ENCODE peak calls at places on chromosomes 11 and 22, in five cellular contexts. M is brain microvascular endothelial cell, Y is PC-3, G is neural progenitor cell, S is H1. T is an unnamed sample.

GRCh38 chr11:8225589-8226036 is 38.1 kb downstream of the LMO1 start:
- DNase-seq in M (peak; percentile 49), Y (peak; percentile 70), G (peak; percentile 90), S (peak; percentile 98), T (peak; percentile 68)

GRCh38 chr11:70916321-70916720 is 336.1 kb downstream of the SHANK2 start:
- DNase-seq in M (no peak), Y (no peak), G (no peak), S (no peak), T (no peak)

GRCh38 chr11:93585758-93586157 is 42.6 kb upstream of the SMCO4 start:
- DNase-seq in M (peak; percentile 80), Y (peak; percentile 66), G (peak; percentile 27), S (no peak), T (no peak)

GRCh38 chr11:59610289-59610688 is 5.3 kb downstream of the OSBP start:
- DNase-seq in M (no peak), Y (no peak), G (no peak), S (no peak), T (no peak)

GRCh38 chr22:30210235-30210831 is 36.2 kb downstream of the LIF start:
- DNase-seq in M (peak; percentile 81), Y (peak; percentile 97), G (peak; percentile 29), S (no peak), T (no peak)

GRCh38 chr11:126538071-126538470 is 182.6 kb downstream of the ST3GAL4 start:
- DNase-seq in M (no peak), Y (no peak), G (no peak), S (no peak), T (no peak)

GRCh38 chr11:35064114-35064800 is 74.7 kb upstream of the CD44 start:
- DNase-seq in M (peak; percentile 44), Y (no peak), G (no peak), S (no peak), T (no peak)

GRCh38 chr22:34861787-34862186 is 204.2 kb upstream of the ISX start:
- DNase-seq in M (no peak), Y (no peak), G (no peak), S (no peak), T (no peak)

GRCh38 chr11:101718406-101718805 is 134.6 kb upstream of the TRPC6 start:
- DNase-seq in M (peak; percentile 32), Y (peak; percentile 59), G (no peak), S (no peak), T (no peak)

GRCh38 chr11:122069946-122070345 is 46.1 kb downstream of the BLID start:
- DNase-seq in M (peak; percentile 96), Y (peak; percentile 38), G (peak; percentile 82), S (no peak), T (no peak)

GRCh38 chr11:120854988-120855387 is 168.9 kb upstream of the TBCEL start:
- DNase-seq in M (no peak), Y (no peak), G (no peak), S (no peak), T (no peak)

GRCh38 chr22:28297504-28297903 is 378.4 kb upstream of the PITPNB start:
- DNase-seq in M (no peak), Y (no peak), G (no peak), S (no peak), T (no peak)

GRCh38 chr11:20672575-20672974 is 3.2 kb downstream of the NELL1 start:
- DNase-seq in M (no peak), Y (peak; percentile 16), G (peak; percentile 41), S (no peak), T (no peak)

GRCh38 chr22:19679476-19680099 is 34.7 kb upstream of the SEPTIN5 start:
- DNase-seq in M (no peak), Y (peak; percentile 33), G (peak; percentile 53), S (peak; percentile 96), T (peak; percentile 57)

DNA sequence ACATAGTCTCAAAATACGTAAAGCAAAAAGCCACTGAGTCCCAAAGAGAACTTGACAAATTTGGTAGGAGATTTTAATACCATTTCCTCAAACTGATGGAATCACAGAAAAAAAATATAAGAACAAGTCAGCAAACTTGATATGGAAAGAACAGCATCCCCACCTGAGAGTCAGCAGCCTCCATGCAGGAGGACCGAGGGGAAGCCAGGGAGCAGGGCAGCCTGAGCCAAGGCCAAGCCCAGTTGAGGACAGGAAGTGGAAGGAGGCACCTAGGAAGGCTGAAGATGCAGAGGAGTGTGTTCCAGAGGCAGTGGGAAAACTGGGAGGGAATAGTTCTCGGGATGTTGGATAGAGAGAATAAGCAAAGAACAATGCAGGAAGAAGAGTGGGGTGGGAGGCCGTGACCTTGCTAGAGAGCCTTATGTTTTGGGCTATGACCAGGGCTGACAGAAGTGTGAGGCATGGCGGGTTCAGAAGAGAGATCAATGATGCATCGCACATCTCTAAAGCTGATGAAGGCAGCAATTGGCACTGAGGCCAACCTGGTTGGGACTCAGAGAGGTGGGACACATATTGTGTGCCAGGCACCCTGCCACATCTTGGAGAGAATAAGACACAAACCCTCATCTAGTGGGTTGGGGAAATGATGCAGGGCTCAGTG is 15.4 kb downstream of the APOA4 start:
- DNase-seq in M (no peak), Y (no peak), G (no peak), S (no peak), T (no peak)
- H3K27ac ChIP-seq in M (no peak overlapping the region), Y (no peak overlapping the region), G (no peak overlapping the region), S (no peak overlapping the region), T (no peak overlapping the region)

GRCh38 chr22:21873619-21874018 is 6.2 kb upstream of the MAPK1 start:
- DNase-seq in M (no peak), Y (no peak), G (no peak), S (no peak), T (no peak)
- TF ChIP-seq CTCF in M (no peak), Y (no peak), G (no peak), S (no peak), T (no peak)

GRCh38 chr22:36077261-36077660 is 48.6 kb upstream of the RBFOX2 start:
- DNase-seq in M (no peak), Y (peak; percentile 20), G (no peak), S (no peak), T (no peak)
- H3K27ac ChIP-seq in M (no peak overlapping the region), Y (no peak overlapping the region), G (no peak overlapping the region), S (no peak overlapping the region), T (peak overlapping the region; percentile 14)

GRCh38 chr22:31243339-31244043 is 31.4 kb downstream of the LIMK2 start:
- DNase-seq in M (no peak), Y (peak; percentile 43), G (no peak), S (no peak), T (no peak)
- TF ChIP-seq CTCF in M (no peak), Y (peak; percentile 40), G (no peak), S (no peak), T (no peak)

T was measured in lung.